ENCODE peak calls at places on chromosomes 16 and 17, in four cellular contexts. V is effector memory CD4-positive, alpha-beta T cell; D is psoas muscle; K is substantia nigra. O is an unnamed sample.

GRCh38 chr17:51904379-51904778 is 254.1 kb downstream of the CA10 start:
- DNase-seq in V (no peak), D (no peak), K (no peak), O (no peak)

GRCh38 chr17:62791235-62792121 is 16.6 kb downstream of the MARCHF10 start:
- DNase-seq in V (no peak), D (no peak), K (no peak), O (no peak)

GRCh38 chr17:50774225-50774803 is 7.0 kb upstream of the ANKRD40CL start:
- DNase-seq in V (no peak), D (no peak), K (no peak), O (no peak)

GRCh38 chr16:29126621-29127020 is 141.8 kb downstream of the LAT start:
- DNase-seq in V (no peak), D (no peak), K (no peak), O (no peak)

GRCh38 chr17:58911741-58912343 is 156.2 kb downstream of the PPM1E start:
- DNase-seq in V (no peak), D (no peak), K (no peak), O (no peak)

GRCh38 chr17:8393470-8394231 is 4.0 kb downstream of the RNF222 start:
- DNase-seq in V (no peak), D (no peak), K (no peak), O (no peak)

GRCh38 chr17:36680701-36681202 is 79.4 kb downstream of the MRM1 start:
- DNase-seq in V (no peak), D (no peak), K (no peak), O (no peak)

GRCh38 chr17:48555183-48555615 is 10.3 kb upstream of the HOXB2 start:
- DNase-seq in V (no peak), D (no peak), K (no peak), O (no peak)

GRCh38 chr17:17179371-17179827 is 26.7 kb downstream of the PLD6 start:
- DNase-seq in V (no peak), D (no peak), K (no peak), O (no peak)

GRCh38 chr16:63578791-63579190 is 1542.6 kb upstream of the CDH8 start:
- DNase-seq in V (no peak), D (no peak), K (no peak), O (no peak)

GRCh38 chr17:50604470-50604869 is 30.2 kb upstream of the ABCC3 start:
- DNase-seq in V (no peak), D (peak; percentile 79), K (peak; percentile 82), O (no peak)

GRCh38 chr17:77596491-77597420 is 361.7 kb upstream of the TNRC6C start:
- DNase-seq in V (no peak), D (no peak), K (no peak), O (no peak)

GRCh38 chr17:55872374-55872773 is 121.5 kb downstream of the PCTP start:
- DNase-seq in V (no peak), D (no peak), K (no peak), O (no peak)

GRCh38 chr17:34706029-34706428 is 126.6 kb downstream of the TMEM132E start:
- DNase-seq in V (no peak), D (no peak), K (no peak), O (no peak)

GRCh38 chr16:964696-965395 is 5.9 kb downstream of the LMF1 start:
- DNase-seq in V (peak; percentile 64), D (no peak), K (no peak), O (no peak)

GRCh38 chr17:40561871-40562611 is 3.2 kb downstream of the CCR7 start:
- DNase-seq in V (peak; percentile 58), D (peak; percentile 34), K (no peak), O (no peak)

GRCh38 chr16:1527836-1528811 is 5.3 kb upstream of the TMEM204 start:
- DNase-seq in V (no peak), D (peak; percentile 75), K (peak; percentile 21), O (no peak)

GRCh38 chr16:31734265-31734664 is 139.3 kb upstream of the ZNF267 start:
- DNase-seq in V (no peak), D (no peak), K (no peak), O (no peak)

GRCh38 chr17:4547118-4547906 is 7.9 kb downstream of the MYBBP1A start:
- DNase-seq in V (no peak), D (no peak), K (no peak), O (no peak)

GRCh38 chr16:57406881-57407280 is 2.3 kb downstream of the CCL17 start:
- DNase-seq in V (no peak), D (no peak), K (no peak), O (no peak)

GRCh38 chr17:18225121-18225561 is 294 bp upstream of the LLGL1 start:
- DNase-seq in V (peak; percentile 89), D (peak; percentile 99), K (peak; percentile 98), O (no peak)

GRCh38 chr16:13298676-13299075 is 397.3 kb downstream of the SHISA9 start:
- DNase-seq in V (no peak), D (no peak), K (no peak), O (peak; percentile 38)

GRCh38 chr16:1620391-1620790 is 8.2 kb downstream of the CRAMP1 start:
- DNase-seq in V (no peak), D (no peak), K (no peak), O (no peak)

GRCh38 chr16:67150058-67150832 is 553 bp downstream of the B3GNT9 start:
- DNase-seq in V (no peak), D (peak; percentile 71), K (no peak), O (no peak)

GRCh38 chr17:68903294-68903693 is 51.9 kb downstream of the ABCA8 start:
- DNase-seq in V (no peak), D (no peak), K (no peak), O (no peak)

GRCh38 chr16:74999208-74999682 is 421 bp downstream of the ZNRF1 start:
- DNase-seq in V (peak; percentile 14), D (peak; percentile 69), K (peak; percentile 62), O (no peak)

GRCh38 chr16:72203401-72203800 is 31.4 kb upstream of the PMFBP1 start:
- DNase-seq in V (no peak), D (no peak), K (no peak), O (no peak)

GRCh38 chr16:66386629-66387622 is 20.4 kb downstream of the CDH5 start:
- DNase-seq in V (no peak), D (no peak), K (no peak), O (no peak)

GRCh38 chr16:7613518-7613917 is 280.9 kb downstream of the RBFOX1 start:
- DNase-seq in V (no peak), D (no peak), K (no peak), O (no peak)

GRCh38 chr16:86298166-86299131 is 211.9 kb upstream of the FOXF1 start:
- DNase-seq in V (no peak), D (no peak), K (no peak), O (no peak)

GRCh38 chr17:57957886-57958285 is 2.7 kb upstream of the CUEDC1 start:
- DNase-seq in V (no peak), D (no peak), K (no peak), O (no peak)

GRCh38 chr16:55478827-55479559 is at the start of gene MMP2:
- DNase-seq in V (no peak), D (peak; percentile 88), K (peak; percentile 19), O (no peak)

GRCh38 chr17:14359251-14359939 is 58.5 kb downstream of the HS3ST3B1 start:
- DNase-seq in V (no peak), D (no peak), K (no peak), O (no peak)

GRCh38 chr17:72249441-72249840 is 128.6 kb downstream of the SOX9 start:
- DNase-seq in V (no peak), D (no peak), K (no peak), O (peak; percentile 7)

GRCh38 chr17:65668211-65668610 is 106.8 kb upstream of the AXIN2 start:
- DNase-seq in V (no peak), D (no peak), K (no peak), O (no peak)

GRCh38 chr16:86869288-86870022 is 291.1 kb downstream of the FOXL1 start:
- DNase-seq in V (no peak), D (no peak), K (no peak), O (no peak)

GRCh38 chr16:67936876-67937605 is 391 bp upstream of the PSMB10 start:
- DNase-seq in V (peak; percentile 61), D (no peak), K (no peak), O (no peak)

GRCh38 chr17:77649717-77650211 is 308.7 kb upstream of the TNRC6C start:
- DNase-seq in V (no peak), D (no peak), K (no peak), O (no peak)

GRCh38 chr16:75589301-75589700 is 23.1 kb downstream of the GABARAPL2 start:
- DNase-seq in V (no peak), D (no peak), K (no peak), O (no peak)

O was measured in epithelial cell of proximal tubule.